ENCODE peak calls at places on chromosomes 16 and 17, in nine cellular contexts. U, N, S, Z, O, T, E, J and Q are unnamed samples.

GRCh38 chr17:33125552-33125950 is 133.9 kb downstream of the SPACA3 start:
- DNase-seq in U (no peak), N (no peak), S (no peak), Z (no peak), O (no peak), T (no peak), E (no peak), J (no peak), Q (no peak)

GRCh38 chr17:8555062-8555461 is 75.5 kb downstream of the MYH10 start:
- DNase-seq in U (no peak), N (no peak), S (no peak), Z (no peak), O (peak; percentile 52), T (no peak), E (no peak), J (no peak), Q (no peak)

GRCh38 chr17:82674656-82675475 is 23.6 kb downstream of the RAB40B start:
- DNase-seq in U (no peak), N (no peak), S (no peak), Z (no peak), O (no peak), T (no peak), E (no peak), J (no peak), Q (no peak)

GRCh38 chr16:83842755-83843507 is 35.2 kb downstream of the HSBP1 start:
- DNase-seq in U (no peak), N (no peak), S (peak; percentile 41), Z (no peak), O (peak; percentile 74), T (no peak), E (no peak), J (no peak), Q (no peak)

GRCh38 chr17:2975469-2975958 is 87.9 kb downstream of the OR1D5 start:
- DNase-seq in U (no peak), N (no peak), S (peak; percentile 78), Z (no peak), O (no peak), T (no peak), E (peak; percentile 27), J (no peak), Q (no peak)

GRCh38 chr17:30321314-30321713 is 12.5 kb downstream of the TMIGD1 start:
- DNase-seq in U (no peak), N (no peak), S (no peak), Z (no peak), O (no peak), T (no peak), E (no peak), J (no peak), Q (no peak)

GRCh38 chr17:38898291-38898679 is 27.1 kb upstream of the LASP1NB start:
- DNase-seq in U (no peak), N (no peak), S (no peak), Z (no peak), O (no peak), T (no peak), E (no peak), J (peak; percentile 58), Q (no peak)

GRCh38 chr16:1007284-1007850 is 25.8 kb downstream of the SOX8 start:
- DNase-seq in U (no peak), N (no peak), S (no peak), Z (no peak), O (no peak), T (no peak), E (no peak), J (no peak), Q (no peak)

GRCh38 chr17:82985973-82986372 is 93.4 kb upstream of the METRNL start:
- DNase-seq in U (no peak), N (peak; percentile 33), S (no peak), Z (peak; percentile 53), O (peak; percentile 26), T (no peak), E (peak; percentile 71), J (peak; percentile 52), Q (peak; percentile 82)

GRCh38 chr17:45371414-45372324 is 54.8 kb upstream of the MAP3K14 start:
- DNase-seq in U (peak; percentile 61), N (peak; percentile 93), S (peak; percentile 90), Z (no peak), O (peak; percentile 94), T (no peak), E (peak; percentile 98), J (no peak), Q (no peak)

GRCh38 chr17:50127661-50128361 is 2.1 kb downstream of the SAMD14 start:
- DNase-seq in U (no peak), N (no peak), S (no peak), Z (no peak), O (peak; percentile 51), T (no peak), E (no peak), J (peak; percentile 53), Q (no peak)

GRCh38 chr17:31293586-31293985 is 3.5 kb downstream of the OMG start:
- DNase-seq in U (no peak), N (no peak), S (no peak), Z (no peak), O (no peak), T (no peak), E (no peak), J (no peak), Q (no peak)

GRCh38 chr16:48999034-48999433 is 282.6 kb downstream of the CBLN1 start:
- DNase-seq in U (no peak), N (no peak), S (no peak), Z (no peak), O (no peak), T (no peak), E (no peak), J (no peak), Q (no peak)

GRCh38 chr17:55420067-55420775 is 1.4 kb downstream of the MMD start:
- DNase-seq in U (no peak), N (no peak), S (no peak), Z (peak; percentile 11), O (no peak), T (no peak), E (no peak), J (no peak), Q (no peak)

GRCh38 chr16:31242197-31242596 is 17.6 kb upstream of the ITGAM start:
- DNase-seq in U (no peak), N (peak; percentile 1), S (no peak), Z (no peak), O (no peak), T (no peak), E (no peak), J (no peak), Q (no peak)

GRCh38 chr16:89057738-89058137 is 35.9 kb upstream of the ACSF3 start:
- DNase-seq in U (no peak), N (no peak), S (no peak), Z (no peak), O (no peak), T (no peak), E (no peak), J (no peak), Q (no peak)

GRCh38 chr16:2586241-2586640 is 48.4 kb downstream of the PDPK1 start:
- DNase-seq in U (no peak), N (no peak), S (no peak), Z (no peak), O (no peak), T (no peak), E (peak; percentile 38), J (no peak), Q (no peak)

GRCh38 chr16:12613131-12613991 is 190.3 kb downstream of the CPPED1 start:
- DNase-seq in U (no peak), N (no peak), S (no peak), Z (no peak), O (no peak), T (no peak), E (peak; percentile 76), J (no peak), Q (no peak)
- H3K27ac ChIP-seq in U (no peak overlapping the region), N (no peak overlapping the region), S (no peak overlapping the region), Z (no peak overlapping the region), O (no peak overlapping the region), T (no peak overlapping the region), E (peak overlapping the region; percentile 13), J (no peak overlapping the region), Q (peak overlapping the region; percentile 43)

DNA sequence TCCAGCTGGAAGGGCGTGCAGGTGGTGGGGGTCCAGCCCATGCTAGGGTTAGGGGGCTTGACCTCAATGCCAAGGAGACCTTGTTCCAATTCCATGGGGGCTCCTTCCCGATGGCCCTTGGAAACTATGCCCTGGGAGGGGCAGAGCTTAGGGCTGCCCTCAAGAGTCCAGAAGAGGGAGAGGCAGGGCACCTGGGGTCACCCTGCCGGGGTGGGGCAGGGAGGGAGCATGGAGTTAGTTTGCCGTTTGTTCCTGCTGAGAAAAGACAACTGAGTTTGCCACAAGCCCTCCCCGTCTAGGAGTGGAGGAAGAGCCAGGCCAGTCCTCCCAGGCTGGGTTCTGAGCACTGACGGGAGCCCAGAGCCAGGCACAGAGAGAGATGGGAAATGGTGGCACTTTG is 21.4 kb downstream of the MMP15 start:
- DNase-seq in U (no peak), N (no peak), S (no peak), Z (no peak), O (no peak), T (no peak), E (no peak), J (no peak), Q (no peak)
- H3K27ac ChIP-seq in U (no peak overlapping the region), N (no peak overlapping the region), S (no peak overlapping the region), Z (no peak overlapping the region), O (no peak overlapping the region), T (no peak overlapping the region), E (no peak overlapping the region), J (no peak overlapping the region), Q (no peak overlapping the region)

DNA sequence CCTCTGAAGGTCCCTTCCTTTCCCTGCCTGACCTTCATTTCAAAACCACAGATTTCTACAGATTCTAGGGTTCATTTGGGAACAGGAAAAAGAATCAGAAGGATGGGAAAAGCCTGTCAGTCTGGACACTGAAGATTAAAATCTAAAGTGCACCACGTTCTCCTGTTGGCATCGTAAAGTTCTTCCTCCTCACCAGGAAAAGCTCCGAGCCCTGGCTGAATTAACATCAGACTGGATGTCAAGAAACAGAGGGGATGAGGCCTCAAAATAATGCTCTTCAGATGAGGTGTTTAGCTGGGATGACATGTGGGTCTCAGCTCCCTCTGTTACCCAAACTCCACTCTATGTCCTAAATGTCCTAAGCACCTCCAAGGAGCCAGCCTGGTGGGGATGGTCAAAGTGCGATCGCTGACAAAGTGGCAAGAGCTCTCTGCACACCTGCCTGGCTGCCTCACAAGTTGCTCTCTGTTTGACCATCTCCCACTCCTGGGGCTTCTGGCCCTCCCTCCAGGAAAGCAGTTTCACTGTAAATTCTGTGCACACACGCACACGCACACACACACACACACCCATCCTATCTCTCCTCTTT is 1.9 kb downstream of the PITPNA start:
- DNase-seq in U (no peak), N (no peak), S (no peak), Z (no peak), O (peak; percentile 26), T (no peak), E (no peak), J (no peak), Q (no peak)
- H3K27ac ChIP-seq in U (peak overlapping the region; percentile 88), N (no peak overlapping the region), S (no peak overlapping the region), Z (no peak overlapping the region), O (no peak overlapping the region), T (no peak overlapping the region), E (no peak overlapping the region), J (no peak overlapping the region), Q (no peak overlapping the region)

GRCh38 chr17:58666858-58667267 is 25.0 kb downstream of the TEX14 start:
- DNase-seq in U (peak; percentile 69), N (peak; percentile 87), S (peak; percentile 86), Z (peak; percentile 14), O (no peak), T (peak; percentile 24), E (peak; percentile 41), J (no peak), Q (peak; percentile 30)
- H3K27ac ChIP-seq in U (no peak overlapping the region), N (no peak overlapping the region), S (peak overlapping the region; percentile 53), Z (no peak overlapping the region), O (no peak overlapping the region), T (no peak overlapping the region), E (no peak overlapping the region), J (no peak overlapping the region), Q (peak overlapping the region; percentile 33)